ENCODE peak calls at places on chromosomes 4 and X, in seven cellular contexts. D is SJSA1; Z is left colon; C is activated naive CD4-positive, alpha-beta T cell; B is NCI-H345; U is activated CD4-positive, alpha-beta T cell treated with anti-CD3 and anti-CD28 coated beads, Interleukin-2, amount 10 ng/mL, durations not matched to agents 7 days and 5 days; R is glutamatergic neuron. P is an unnamed sample.

GRCh38 chr4:57168986-57169385 is 58.8 kb upstream of the IGFBP7 start:
- DNase-seq in Z (no peak), B (no peak), C (no peak), D (no peak), U (no peak), R (no peak), P (no peak)

GRCh38 chr4:124111922-124112321 is 600.6 kb downstream of the ANKRD50 start:
- DNase-seq in Z (no peak), B (peak; percentile 39), C (no peak), D (peak; percentile 64), U (no peak), R (no peak), P (no peak)

GRCh38 chrX:111914398-111915092 is 38.6 kb downstream of the TRPC5OS start:
- DNase-seq in Z (no peak), R (no peak), D (no peak), B (no peak), C (no peak), U (no peak), P (no peak)

GRCh38 chr4:77201343-77201742 is 44.3 kb downstream of the CCNG2 start:
- DNase-seq in C (no peak), B (no peak), R (no peak), Z (no peak), D (no peak), U (no peak), P (no peak)

GRCh38 chrX:129403974-129404669 is 119.2 kb downstream of the SMARCA1 start:
- DNase-seq in U (no peak), C (no peak), Z (no peak), D (no peak), R (no peak), B (no peak), P (no peak)

GRCh38 chrX:16807548-16807947 is 21.3 kb downstream of the TXLNG start:
- DNase-seq in C (no peak), R (no peak), B (no peak), U (no peak), Z (no peak), D (no peak), P (no peak)

GRCh38 chrX:78708171-78708570 is 39.3 kb upstream of the LPAR4 start:
- DNase-seq in C (no peak), Z (no peak), B (no peak), D (peak; percentile 10), R (peak; percentile 13), U (no peak), P (no peak)

GRCh38 chrX:39984191-39984956 is 113.4 kb downstream of the BCOR start:
- DNase-seq in C (no peak), U (no peak), Z (no peak), D (peak; percentile 2), R (no peak), B (no peak), P (no peak)

GRCh38 chr4:1670279-1670678 is 13.8 kb downstream of the FAM53A start:
- DNase-seq in U (no peak), C (no peak), B (no peak), Z (no peak), R (no peak), D (no peak), P (no peak)

GRCh38 chr4:81084029-81084428 is 53.5 kb downstream of the BMP3 start:
- DNase-seq in C (no peak), B (peak; percentile 19), Z (no peak), R (no peak), U (no peak), D (no peak), P (no peak)

GRCh38 chr4:8391972-8392371 is 48.6 kb downstream of the ACOX3 start:
- DNase-seq in R (no peak), B (peak; percentile 6), Z (peak; percentile 53), C (no peak), D (peak; percentile 16), U (no peak), P (no peak)

GRCh38 chrX:79570524-79571240 is 203.5 kb upstream of the ITM2A start:
- DNase-seq in R (no peak), U (no peak), C (no peak), B (no peak), D (no peak), Z (no peak), P (no peak)

GRCh38 chr4:38856524-38857337 is at the start of gene TLR6:
- DNase-seq in D (peak; percentile 63), R (no peak), Z (no peak), U (peak; percentile 85), B (peak; percentile 61), C (no peak), P (peak; percentile 53)

GRCh38 chr4:52200339-52200725 is 149.2 kb downstream of the SPATA18 start:
- DNase-seq in C (no peak), Z (no peak), R (no peak), D (no peak), B (no peak), U (no peak), P (no peak)

GRCh38 chr4:41077628-41078027 is 136.7 kb downstream of the APBB2 start:
- DNase-seq in D (no peak), Z (no peak), C (no peak), B (no peak), U (no peak), R (no peak), P (no peak)

GRCh38 chr4:110211770-110212061 is 13.3 kb upstream of the ELOVL6 start:
- DNase-seq in U (no peak), R (no peak), D (no peak), B (no peak), Z (no peak), C (no peak), P (no peak)

GRCh38 chrX:137166591-137166990 is 132.8 kb upstream of the GPR101 start:
- DNase-seq in U (peak; percentile 6), C (no peak), R (peak; percentile 20), B (no peak), D (no peak), Z (no peak), P (no peak)

GRCh38 chrX:27309406-27309805 is 153.7 kb downstream of the PPP4R3C start:
- DNase-seq in R (no peak), U (no peak), B (no peak), D (no peak), C (no peak), Z (no peak), P (no peak)

GRCh38 chrX:27815209-27815608 is 7.4 kb downstream of the MAGEB10 start:
- DNase-seq in B (no peak), R (no peak), C (no peak), U (no peak), D (no peak), Z (no peak), P (no peak)

GRCh38 chr4:156536661-156537060 is 434.9 kb downstream of the PDGFC start:
- DNase-seq in Z (no peak), D (no peak), B (no peak), R (no peak), C (no peak), U (no peak), P (no peak)

GRCh38 chr4:183284965-183285364 is 35.1 kb downstream of the CLDN22 start:
- DNase-seq in C (no peak), D (no peak), R (no peak), Z (no peak), B (no peak), U (no peak), P (no peak)

GRCh38 chr4:119026662-119027444 is 108.8 kb upstream of the MYOZ2 start:
- DNase-seq in C (no peak), D (no peak), R (no peak), B (no peak), U (no peak), Z (peak; percentile 44), P (no peak)

GRCh38 chr4:124745988-124746801 is 33.7 kb upstream of the ANKRD50 start:
- DNase-seq in C (no peak), B (no peak), D (no peak), R (no peak), U (no peak), Z (no peak), P (no peak)

GRCh38 chr4:118817178-118817930 is 18.6 kb downstream of the SEC24D start:
- DNase-seq in R (no peak), B (no peak), D (no peak), Z (no peak), C (no peak), U (no peak), P (no peak)

GRCh38 chr4:186840222-186840701 is 116.6 kb upstream of the FAT1 start:
- DNase-seq in C (no peak), B (no peak), D (no peak), Z (peak; percentile 53), U (no peak), R (no peak), P (no peak)

GRCh38 chr4:179110356-179110755 is 1668.1 kb upstream of the AGA start:
- DNase-seq in B (no peak), R (no peak), Z (no peak), C (no peak), D (no peak), U (no peak), P (no peak)

GRCh38 chr4:78069309-78069708 is 12.2 kb downstream of the FRAS1 start:
- DNase-seq in C (no peak), U (no peak), Z (no peak), R (no peak), D (no peak), B (no peak), P (no peak)

GRCh38 chrX:8374041-8374825 is 90.4 kb upstream of the VCX3B start:
- DNase-seq in B (no peak), U (no peak), D (peak; percentile 26), R (no peak), C (no peak), Z (no peak), P (no peak)

GRCh38 chrX:131216828-131217227 is 72.3 kb downstream of the IGSF1 start:
- DNase-seq in Z (no peak), R (no peak), B (no peak), D (no peak), C (no peak), U (no peak), P (no peak)

GRCh38 chr4:53800741-53801140 is 209.5 kb upstream of the LNX1 start:
- DNase-seq in U (no peak), D (no peak), C (no peak), B (no peak), R (no peak), Z (no peak), P (no peak)

GRCh38 chrX:10783451-10783995 is 163.1 kb upstream of the MID1 start:
- DNase-seq in B (no peak), D (no peak), U (no peak), R (no peak), C (no peak), Z (no peak), P (no peak)

GRCh38 chr4:103402198-103402597 is 204.1 kb upstream of the CENPE start:
- DNase-seq in U (no peak), R (no peak), D (no peak), C (no peak), Z (no peak), B (no peak), P (no peak)

GRCh38 chr4:47104986-47105385 is 73.6 kb downstream of the GABRB1 start:
- DNase-seq in C (no peak), B (no peak), U (no peak), D (no peak), Z (no peak), R (no peak), P (no peak)

GRCh38 chr4:72970756-72971155 is 98.8 kb downstream of the COX18 start:
- DNase-seq in B (no peak), U (no peak), Z (no peak), R (no peak), C (no peak), D (no peak), P (no peak)

GRCh38 chr4:25970241-25970675 is 56.2 kb downstream of the SMIM20 start:
- DNase-seq in R (peak; percentile 32), B (no peak), C (no peak), Z (peak; percentile 44), D (no peak), U (no peak), P (no peak)

GRCh38 chrX:100363926-100364325 is 46.1 kb downstream of the PCDH19 start:
- DNase-seq in U (no peak), R (peak; percentile 25), C (no peak), B (no peak), Z (no peak), D (no peak), P (no peak)